ENCODE peak calls at places on chromosomes 3 and 15, in four cellular contexts. V, A, G and W are unnamed samples.

GRCh38 chr3:134869153-134869726 is 74.2 kb downstream of the EPHB1 start:
- DNase-seq in V (no peak), A (no peak), G (no peak), W (no peak)

GRCh38 chr3:159548675-159549335 is 439.8 kb upstream of the IL12A start:
- DNase-seq in G (no peak), V (no peak), A (no peak), W (no peak)

GRCh38 chr3:30980993-30981392 is 86.5 kb upstream of the GADL1 start:
- DNase-seq in V (no peak), G (no peak), A (no peak), W (no peak)

GRCh38 chr3:132605374-132605792 is 8.3 kb downstream of the ACKR4 start:
- DNase-seq in A (no peak), V (no peak), G (no peak), W (no peak)

GRCh38 chr15:70089692-70089971 is 8.1 kb downstream of the TLE3 start:
- DNase-seq in V (no peak), A (no peak), G (no peak), W (no peak)

GRCh38 chr3:27072943-27073725 is 296.0 kb downstream of the NEK10 start:
- DNase-seq in G (no peak), V (no peak), A (no peak), W (no peak)

GRCh38 chr3:65146149-65146548 is 458.3 kb upstream of the ADAMTS9 start:
- DNase-seq in G (no peak), V (no peak), A (peak; percentile 31), W (no peak)

GRCh38 chr15:85616549-85616948 is 178.2 kb downstream of the KLHL25 start:
- DNase-seq in G (no peak), V (no peak), A (no peak), W (no peak)

GRCh38 chr15:31335991-31336942 is 9.6 kb downstream of the KLF13 start:
- DNase-seq in A (peak; percentile 3), V (no peak), G (no peak), W (no peak)

GRCh38 chr15:99110581-99111320 is 5.9 kb downstream of the SYNM start:
- DNase-seq in A (no peak), G (no peak), V (no peak), W (peak; percentile 71)

GRCh38 chr3:42066516-42067181 is 24.5 kb upstream of the TRAK1 start:
- DNase-seq in G (peak; percentile 28), V (peak; percentile 73), A (no peak), W (no peak)

GRCh38 chr3:42068303-42069088 is 22.7 kb upstream of the TRAK1 start:
- DNase-seq in G (no peak), V (no peak), A (no peak), W (no peak)

GRCh38 chr3:42070089-42070885 is 20.9 kb upstream of the TRAK1 start:
- DNase-seq in A (no peak), G (no peak), V (no peak), W (no peak)

GRCh38 chr3:42063886-42064285 is 27.3 kb upstream of the TRAK1 start:
- DNase-seq in A (no peak), G (no peak), V (no peak), W (no peak)

GRCh38 chr3:42067324-42067723 is 23.8 kb upstream of the TRAK1 start:
- DNase-seq in A (peak; percentile 71), G (no peak), V (peak; percentile 44), W (no peak)
- H3K4me3 ChIP-seq in A (peak overlapping the region; percentile 4), G (no peak overlapping the region), V (peak overlapping the region; percentile 18), W (no peak overlapping the region)

DNA sequence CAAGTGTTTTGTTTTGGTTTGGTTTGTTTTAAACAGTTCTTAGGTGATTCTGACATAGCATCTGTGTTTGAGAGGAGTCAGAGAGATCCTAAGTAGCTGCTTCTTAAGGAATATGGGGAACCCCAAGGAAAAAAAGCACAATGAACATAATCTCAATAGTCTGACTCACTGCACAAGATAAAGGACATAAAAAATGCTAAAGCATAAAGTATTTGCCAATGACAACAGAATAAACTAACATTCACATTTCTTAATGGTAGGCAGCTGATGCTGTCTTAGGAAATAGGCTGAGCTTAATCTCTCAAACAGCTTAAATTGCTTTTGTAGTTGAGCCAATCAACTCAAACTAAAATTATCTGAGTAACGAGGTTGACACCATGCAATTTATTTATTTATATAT is 2.9 kb downstream of the NCEH1 start:
- DNase-seq in A (no peak), V (no peak), G (no peak), W (no peak)
- H3K27ac ChIP-seq in A (no peak overlapping the region), V (no peak overlapping the region), G (no peak overlapping the region), W (no peak overlapping the region)

GRCh38 chr3:34033840-34034239 is 235.4 kb downstream of the PDCD6IP start:
- DNase-seq in V (no peak), A (no peak), G (no peak), W (no peak)
- H3K4me3 ChIP-seq in V (no peak overlapping the region), A (no peak overlapping the region), G (no peak overlapping the region), W (no peak overlapping the region)

DNA sequence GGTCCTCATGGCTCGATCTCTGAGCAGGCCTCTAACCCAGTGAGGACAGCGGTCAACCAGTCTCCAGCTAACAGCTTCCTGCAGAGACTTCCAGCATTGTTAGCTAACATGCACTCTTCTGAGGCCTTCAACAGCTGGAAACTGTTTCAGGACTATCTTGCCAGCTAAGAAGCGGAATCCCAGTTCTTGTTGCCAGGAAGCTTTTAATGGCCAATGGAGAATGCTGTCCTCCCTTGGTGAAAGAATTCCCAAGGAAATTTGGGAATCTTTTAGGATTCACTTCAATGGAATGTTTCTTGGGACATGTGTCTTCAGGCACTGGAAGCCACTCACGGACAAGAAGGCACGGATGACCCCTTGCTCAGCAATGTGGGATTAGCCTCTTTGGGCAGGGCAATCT is 91.7 kb downstream of the CEMIP start:
- DNase-seq in V (no peak), G (no peak), A (no peak), W (no peak)
- H3K27ac ChIP-seq in V (no peak overlapping the region), G (no peak overlapping the region), A (no peak overlapping the region), W (no peak overlapping the region)